ENCODE peak calls at places on chromosomes 5 and 9, in four cellular contexts. R is CD8-positive, alpha-beta T cell; J is fibroblast of lung; P is HCT116. Q is an unnamed sample.

GRCh38 chr9:128484686-128485413 is 19.7 kb upstream of the GLE1 start:
- DNase-seq in P (no peak), R (no peak), J (no peak), Q (no peak)

GRCh38 chr9:99713838-99714306 is 107.8 kb upstream of the NR4A3 start:
- DNase-seq in J (no peak), R (no peak), P (no peak), Q (no peak)

GRCh38 chr9:87725900-87726709 is at the start of gene CTSL:
- DNase-seq in R (peak; percentile 59), J (peak; percentile 84), P (peak; percentile 59), Q (peak; percentile 50)

GRCh38 chr5:163705983-163706771 is 200.8 kb downstream of the MAT2B start:
- DNase-seq in J (peak; percentile 78), R (no peak), P (no peak), Q (no peak)

GRCh38 chr5:62522811-62523210 is 55.8 kb upstream of the LRRC70 start:
- DNase-seq in P (no peak), R (no peak), J (no peak), Q (no peak)

GRCh38 chr9:127660886-127661285 is 45.9 kb upstream of the CFAP157 start:
- DNase-seq in P (no peak), J (no peak), R (no peak), Q (no peak)

GRCh38 chr5:150654181-150654580 is 6.9 kb upstream of the MYOZ3 start:
- DNase-seq in R (no peak), J (no peak), P (no peak), Q (no peak)

GRCh38 chr9:96109718-96110351 is 192.1 kb downstream of the HSD17B3 start:
- DNase-seq in R (no peak), P (no peak), J (peak; percentile 70), Q (no peak)

GRCh38 chr9:82031538-82032280 is 43.1 kb downstream of the SPATA31D1 start:
- DNase-seq in P (peak; percentile 28), R (no peak), J (peak; percentile 87), Q (no peak)

GRCh38 chr5:31231171-31231570 is 37.7 kb downstream of the CDH6 start:
- DNase-seq in P (no peak), R (no peak), J (peak; percentile 27), Q (no peak)

GRCh38 chr5:133372306-133373008 is 239.9 kb downstream of the FSTL4 start:
- DNase-seq in J (no peak), R (no peak), P (no peak), Q (no peak)
- H3K27ac ChIP-seq in J (no peak overlapping the region), R (no peak overlapping the region), P (no peak overlapping the region), Q (peak overlapping the region; percentile 47)

GRCh38 chr9:113650207-113651131 is 186.9 kb downstream of the RGS3 start:
- DNase-seq in R (no peak), P (no peak), J (peak; percentile 78), Q (no peak)
- H3K27me3 ChIP-seq in R (no peaks in the 10 kb centered on the region), P (no peaks in the 10 kb centered on the region), J (no peaks in the 10 kb centered on the region), Q (no peaks in the 10 kb centered on the region)

GRCh38 chr9:71683598-71684235 is 84.6 kb downstream of the CEMIP2 start:
- DNase-seq in J (peak; percentile 86), P (peak; percentile 36), R (no peak), Q (peak; percentile 56)

GRCh38 chr9:71685988-71686387 is 82.3 kb downstream of the CEMIP2 start:
- DNase-seq in P (no peak), J (no peak), R (no peak), Q (no peak)

GRCh38 chr9:71684566-71684965 is 83.7 kb downstream of the CEMIP2 start:
- DNase-seq in R (no peak), P (no peak), J (no peak), Q (no peak)

GRCh38 chr9:71681708-71682268 is 86.5 kb downstream of the CEMIP2 start:
- DNase-seq in R (no peak), P (peak; percentile 59), J (peak; percentile 93), Q (no peak)

DNA sequence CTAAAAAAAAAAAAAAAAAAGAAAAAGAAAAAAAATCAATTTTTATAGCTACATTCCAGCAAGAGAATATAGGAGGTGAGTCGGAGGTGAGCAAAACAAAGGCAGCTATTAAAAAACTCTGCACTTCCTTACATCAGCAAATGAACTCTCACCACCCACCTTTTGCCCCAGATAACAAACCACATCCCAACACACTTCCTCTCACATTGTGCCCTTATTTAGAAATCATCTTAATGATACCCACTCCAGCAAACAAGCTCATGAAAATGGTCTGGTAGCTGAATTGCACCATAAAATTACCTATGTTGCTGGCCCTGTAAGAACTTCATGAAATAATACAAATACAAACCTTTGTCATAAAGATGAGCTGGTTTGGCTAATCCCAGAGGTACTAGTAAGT is 82.9 kb downstream of the CEMIP2 start:
- DNase-seq in P (no peak), R (peak; percentile 25), J (peak; percentile 47), Q (no peak)
- H3K27ac ChIP-seq in P (no peak overlapping the region), R (no peak overlapping the region), J (no peak overlapping the region), Q (no peak overlapping the region)

GRCh38 chr9:131072107-131072870 is 24.0 kb upstream of the AIF1L start:
- DNase-seq in R (no peak), J (no peak), P (no peak), Q (no peak)
- H3K27me3 ChIP-seq in R (no peaks in the 10 kb centered on the region), J (no peaks in the 10 kb centered on the region), P (no peaks in the 10 kb centered on the region), Q (peaks cover 17% of the 10 kb centered on the region)

GRCh38 chr5:42943931-42944631 is 96.0 kb downstream of the ANXA2R start:
- DNase-seq in P (no peak), R (no peak), J (peak; percentile 27), Q (no peak)

GRCh38 chr5:42949348-42950090 is 90.6 kb downstream of the ANXA2R start:
- DNase-seq in R (peak; percentile 25), J (peak; percentile 87), P (no peak), Q (no peak)

GRCh38 chr5:42948961-42949347 is 91.2 kb downstream of the ANXA2R start:
- DNase-seq in J (no peak), P (no peak), R (no peak), Q (no peak)

GRCh38 chr5:42940853-42941252 is 99.3 kb downstream of the ANXA2R start:
- DNase-seq in R (no peak), J (no peak), P (no peak), Q (no peak)

GRCh38 chr5:42944989-42945388 is 95.1 kb downstream of the ANXA2R start:
- DNase-seq in R (no peak), J (peak; percentile 97), P (peak; percentile 24), Q (no peak)
- H3K27ac ChIP-seq in R (no peak overlapping the region), J (no peak overlapping the region), P (no peak overlapping the region), Q (no peak overlapping the region)

GRCh38 chr9:116274293-116274692 is 120.7 kb downstream of the PAPPA start:
- DNase-seq in J (peak; percentile 88), P (no peak), R (no peak), Q (no peak)
- H3K27me3 ChIP-seq in J (no peaks in the 10 kb centered on the region), P (peaks cover 64% of the 10 kb centered on the region), R (no peaks in the 10 kb centered on the region), Q (no peaks in the 10 kb centered on the region)

GRCh38 chr9:137387891-137388560 is 34.9 kb downstream of the EXD3 start:
- DNase-seq in J (no peak), P (no peak), R (no peak), Q (no peak)

GRCh38 chr9:137389428-137389746 is 33.6 kb downstream of the EXD3 start:
- DNase-seq in R (no peak), J (no peak), P (no peak), Q (no peak)

GRCh38 chr9:137388589-137389427 is 34.2 kb downstream of the EXD3 start:
- DNase-seq in P (no peak), J (no peak), R (no peak), Q (no peak)

GRCh38 chr9:137385061-137385655 is 37.8 kb downstream of the EXD3 start:
- DNase-seq in R (no peak), J (no peak), P (no peak), Q (no peak)

GRCh38 chr9:137387034-137387890 is 35.7 kb downstream of the EXD3 start:
- DNase-seq in P (no peak), J (no peak), R (peak; percentile 41), Q (no peak)
- H3K27ac ChIP-seq in P (no peak overlapping the region), J (no peak overlapping the region), R (peak overlapping the region; percentile 57), Q (no peak overlapping the region)

DNA sequence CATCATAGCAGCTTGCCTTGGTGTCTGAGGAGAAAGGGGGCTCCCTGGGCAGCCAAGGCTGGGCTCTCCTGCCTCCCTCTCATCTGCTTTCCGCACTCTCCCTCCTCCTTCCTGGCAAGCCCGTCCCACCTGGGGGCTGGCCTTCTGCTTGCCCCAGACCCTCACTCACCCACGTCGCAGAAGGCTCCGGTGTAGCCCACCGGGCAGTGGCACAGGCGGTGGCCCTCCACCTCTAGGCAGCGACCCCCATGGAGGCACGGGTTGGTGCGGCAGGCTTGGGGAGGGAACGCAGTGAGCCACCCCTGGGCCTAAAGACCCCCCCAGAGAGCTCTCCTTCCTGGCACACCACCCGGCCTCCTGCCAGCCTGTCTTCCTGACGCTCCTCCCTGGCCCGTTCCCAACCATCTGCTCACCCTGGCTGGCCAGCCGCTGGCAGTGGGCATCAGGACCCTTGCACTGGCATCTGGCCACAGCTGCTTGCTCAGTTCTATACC is 4.2 kb upstream of the PFN3 start:
- DNase-seq in P (no peak), R (no peak), J (no peak), Q (no peak)
- H3K27me3 ChIP-seq in P (no peaks in the 10 kb centered on the region), R (no peaks in the 10 kb centered on the region), J (peaks cover 45% of the 10 kb centered on the region), Q (no peaks in the 10 kb centered on the region)

DNA sequence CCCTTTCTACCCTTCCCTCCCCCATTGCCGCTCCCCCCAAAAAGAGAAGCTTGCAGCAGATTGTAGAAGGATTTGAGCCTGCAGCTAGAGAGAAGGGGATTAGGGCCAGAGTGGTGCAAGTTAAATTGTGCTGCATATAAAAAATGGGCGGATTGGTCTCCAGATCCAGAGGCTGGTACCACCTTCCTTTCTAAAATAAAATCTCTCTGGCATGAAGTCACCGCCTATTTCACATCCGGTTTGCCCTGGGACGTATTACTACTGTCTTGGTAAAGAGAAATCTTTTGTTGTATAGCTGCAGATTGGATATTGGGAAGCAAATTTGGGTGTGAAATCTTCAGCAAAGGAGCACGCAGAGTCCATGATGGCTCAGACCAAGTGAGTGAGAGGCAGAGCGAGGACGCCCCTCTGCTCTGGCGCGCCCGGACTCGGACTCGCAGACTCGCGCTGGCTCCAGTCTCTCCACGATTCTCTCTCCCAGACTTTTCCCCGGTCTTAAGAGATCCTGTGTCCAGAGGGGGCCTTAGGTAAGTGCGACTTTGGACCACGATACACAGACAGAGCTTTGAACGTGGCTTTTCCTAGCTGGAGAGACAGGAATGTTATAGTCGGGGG is at the start of gene GABRA1:
- DNase-seq in P (no peak), J (no peak), R (no peak), Q (no peak)
- H3K27ac ChIP-seq in P (no peak within 1 kb of the TSS), J (no peak within 1 kb of the TSS), R (no peak within 1 kb of the TSS), Q (no peak within 1 kb of the TSS)